ENCODE peak calls at places on chromosome 21, in eight cellular contexts. S, A, I, B, W, G, H and E are unnamed samples.

GRCh38 chr21:25283720-25284119 is 323.6 kb downstream of the MRPL39 start:
- DNase-seq in W (no peak), A (no peak), S (no peak), B (peak; percentile 84), G (peak; percentile 68), H (no peak), I (peak; percentile 10), E (no peak)

GRCh38 chr21:45291613-45292398 is 4.1 kb upstream of the POFUT2 start:
- DNase-seq in G (no peak), S (no peak), H (no peak), A (peak; percentile 46), W (peak; percentile 38), I (no peak), B (no peak), E (no peak)

GRCh38 chr21:46207006-46207919 is 21.3 kb downstream of the LSS start:
- DNase-seq in I (no peak), H (no peak), G (no peak), S (no peak), B (no peak), W (peak; percentile 6), A (no peak), E (no peak)

GRCh38 chr21:46515109-46515508 is 56.4 kb downstream of the DIP2A start:
- DNase-seq in I (no peak), W (peak; percentile 75), A (peak; percentile 32), G (peak; percentile 60), S (peak; percentile 81), B (no peak), H (no peak), E (no peak)

GRCh38 chr21:31161157-31161556 is 122.9 kb upstream of the KRTAP19-8 start:
- DNase-seq in G (peak; percentile 22), S (no peak), H (peak; percentile 71), B (peak; percentile 52), W (no peak), A (no peak), I (no peak), E (no peak)

GRCh38 chr21:34625194-34625593 is 10.3 kb upstream of the RCAN1 start:
- DNase-seq in A (no peak), I (no peak), W (no peak), G (no peak), S (no peak), H (no peak), B (no peak), E (no peak)

GRCh38 chr21:45454081-45454923 is 49.3 kb downstream of the COL18A1 start:
- DNase-seq in B (no peak), I (no peak), G (no peak), H (no peak), A (no peak), W (no peak), S (peak; percentile 52), E (no peak)

GRCh38 chr21:14690886-14691285 is 144.8 kb upstream of the SAMSN1 start:
- DNase-seq in B (no peak), H (no peak), S (no peak), G (peak; percentile 44), A (no peak), W (no peak), I (no peak), E (no peak)

GRCh38 chr21:46052703-46053651 is 44.9 kb upstream of the COL6A2 start:
- DNase-seq in I (peak; percentile 90), S (no peak), B (no peak), G (peak; percentile 98), W (no peak), H (peak; percentile 76), A (no peak), E (peak; percentile 81)

GRCh38 chr21:35475768-35476167 is 426.7 kb upstream of the RUNX1 start:
- DNase-seq in H (no peak), B (no peak), A (no peak), W (peak; percentile 23), S (no peak), I (peak; percentile 51), G (peak; percentile 62), E (no peak)

GRCh38 chr21:36615274-36615964 is 83.5 kb upstream of the SIM2 start:
- DNase-seq in A (no peak), S (no peak), H (no peak), G (no peak), I (no peak), W (no peak), B (peak; percentile 64), E (no peak)
- TF ChIP-seq CTCF in A (no peak), S (no peak), H (no peak), G (peak; percentile 17), I (peak; percentile 17), W (no peak), B (peak; percentile 65), E (no peak)

GRCh38 chr21:29231781-29232548 is 66.8 kb upstream of the BACH1 start:
- DNase-seq in G (no peak), A (no peak), S (no peak), W (no peak), H (no peak), B (no peak), I (no peak), E (no peak)

GRCh38 chr21:29235714-29236197 is 63.0 kb upstream of the BACH1 start:
- DNase-seq in W (no peak), B (no peak), S (no peak), A (no peak), G (no peak), I (no peak), H (no peak), E (no peak)

GRCh38 chr21:29230541-29231275 is 68.0 kb upstream of the BACH1 start:
- DNase-seq in S (no peak), B (no peak), H (no peak), I (no peak), G (no peak), A (no peak), W (no peak), E (no peak)

GRCh38 chr21:29233611-29234540 is 64.8 kb upstream of the BACH1 start:
- DNase-seq in I (no peak), A (no peak), B (no peak), G (no peak), H (peak; percentile 39), S (no peak), W (no peak), E (no peak)

GRCh38 chr21:29232601-29233541 is 65.9 kb upstream of the BACH1 start:
- DNase-seq in I (no peak), S (no peak), G (peak; percentile 72), B (no peak), W (no peak), A (no peak), H (peak; percentile 41), E (peak; percentile 38)
- TF ChIP-seq CTCF in I (peak; percentile 8), S (no peak), G (peak; percentile 8), B (peak; percentile 14), W (no peak), A (no peak), H (no peak), E (no peak)

DNA sequence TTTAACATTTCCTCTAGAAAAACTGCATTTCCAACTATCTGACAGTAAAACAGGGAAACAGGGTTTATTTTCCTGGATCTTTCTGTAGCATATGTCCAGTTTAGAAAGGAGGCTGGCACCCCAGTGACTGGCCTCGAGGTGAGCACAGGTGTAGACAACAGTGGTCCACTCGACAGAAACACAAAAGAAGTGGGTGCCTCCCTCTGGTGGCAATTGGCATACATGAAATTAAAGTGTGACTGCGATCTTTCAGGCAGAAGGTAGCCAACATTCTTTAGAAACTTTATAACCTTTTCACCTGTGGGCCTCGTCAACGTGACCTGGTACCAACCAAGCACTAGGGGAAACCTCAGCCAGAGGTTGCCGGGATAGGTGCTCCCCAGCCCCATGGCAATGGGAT is 44.0 kb downstream of the PCP4 start:
- DNase-seq in I (no peak), G (no peak), W (no peak), A (no peak), H (no peak), B (peak; percentile 60), S (no peak), E (no peak)
- TF ChIP-seq CTCF in I (no peak), G (no peak), W (no peak), A (no peak), H (no peak), B (peak; percentile 51), S (no peak), E (peak; percentile 25)

GRCh38 chr21:39661740-39662139 is 49.0 kb downstream of the B3GALT5 start:
- DNase-seq in A (no peak), I (no peak), H (no peak), W (no peak), G (no peak), S (no peak), B (no peak), E (no peak)
- TF ChIP-seq CTCF in A (no peak), I (no peak), H (no peak), W (no peak), G (no peak), S (no peak), B (no peak), E (no peak)

GRCh38 chr21:41133896-41134522 is 34.0 kb upstream of the BACE2 start:
- DNase-seq in G (peak; percentile 59), I (peak; percentile 11), W (no peak), H (peak; percentile 23), B (peak; percentile 62), A (no peak), S (no peak), E (no peak)
- TF ChIP-seq CTCF in G (peak; percentile 63), I (peak; percentile 64), W (peak; percentile 44), H (peak; percentile 53), B (peak; percentile 70), A (no peak), S (peak; percentile 30), E (peak; percentile 67)

GRCh38 chr21:42125571-42126544 is 54.7 kb downstream of the UMODL1 start:
- DNase-seq in G (peak; percentile 64), I (no peak), W (no peak), S (no peak), B (peak; percentile 54), H (no peak), A (no peak), E (no peak)
- TF ChIP-seq CTCF in G (peak; percentile 22), I (peak; percentile 12), W (no peak), S (no peak), B (peak; percentile 36), H (no peak), A (no peak), E (peak; percentile 27)

GRCh38 chr21:37564341-37564923 is 197.9 kb downstream of the DYRK1A start:
- DNase-seq in S (peak; percentile 81), W (peak; percentile 79), I (peak; percentile 94), B (peak; percentile 48), H (peak; percentile 99), A (peak; percentile 55), G (peak; percentile 99), E (peak; percentile 95)
- TF ChIP-seq CTCF in S (no peak), W (no peak), I (peak; percentile 4), B (no peak), H (no peak), A (no peak), G (no peak), E (no peak)